ENCODE peak calls at places on chromosomes 6 and 20, in six cellular contexts. One of them, this sample, is unnamed.
A peak's percentile ranks its signal among the peaks of the same experiment; 100 is the strongest.

GRCh38 chr20:62900692-62901584 is 25.4 kb downstream of the DIDO1 start:
- DNase-seq in neural progenitor cell: peak; percentile 42
- DNase-seq in BJ: no peak
- DNase-seq in lower leg skin: no peak
- DNase-seq in HCT116: no peak
- DNase-seq in fibroblast of mammary gland: no peak
- DNase-seq in this sample: no peak

GRCh38 chr6:150877928-150878327 is 12.4 kb downstream of the MTHFD1L start:
- DNase-seq in neural progenitor cell: no peak
- DNase-seq in BJ: no peak
- DNase-seq in lower leg skin: peak; percentile 61
- DNase-seq in HCT116: no peak
- DNase-seq in fibroblast of mammary gland: no peak
- DNase-seq in this sample: no peak

GRCh38 chr6:33112148-33112547 is 36.4 kb downstream of the HLA-DPB1 start:
- DNase-seq in neural progenitor cell: no peak
- DNase-seq in BJ: peak; percentile 9
- DNase-seq in lower leg skin: no peak
- DNase-seq in HCT116: peak; percentile 43
- DNase-seq in fibroblast of mammary gland: peak; percentile 65
- DNase-seq in this sample: peak; percentile 16

GRCh38 chr6:70592391-70593117 is 25.8 kb downstream of the SDHAF4 start:
- DNase-seq in neural progenitor cell: peak; percentile 55
- DNase-seq in BJ: no peak
- DNase-seq in lower leg skin: no peak
- DNase-seq in HCT116: no peak
- DNase-seq in fibroblast of mammary gland: no peak
- DNase-seq in this sample: no peak

GRCh38 chr6:93105017-93105416 is 314.3 kb downstream of the EPHA7 start:
- DNase-seq in neural progenitor cell: no peak
- DNase-seq in BJ: no peak
- DNase-seq in lower leg skin: no peak
- DNase-seq in HCT116: no peak
- DNase-seq in fibroblast of mammary gland: no peak
- DNase-seq in this sample: peak; percentile 27

GRCh38 chr6:142631517-142632385 is 313.2 kb downstream of the HIVEP2 start:
- DNase-seq in neural progenitor cell: no peak
- DNase-seq in BJ: no peak
- DNase-seq in lower leg skin: no peak
- DNase-seq in HCT116: no peak
- DNase-seq in fibroblast of mammary gland: no peak
- DNase-seq in this sample: no peak

GRCh38 chr20:57591289-57592229 is 28.7 kb downstream of the ZBP1 start:
- DNase-seq in neural progenitor cell: no peak
- DNase-seq in BJ: no peak
- DNase-seq in lower leg skin: no peak
- DNase-seq in HCT116: no peak
- DNase-seq in fibroblast of mammary gland: no peak
- DNase-seq in this sample: no peak

GRCh38 chr20:62765021-62765420 is 31.3 kb upstream of the MRGBP start:
- DNase-seq in neural progenitor cell: no peak
- DNase-seq in BJ: no peak
- DNase-seq in lower leg skin: no peak
- DNase-seq in HCT116: no peak
- DNase-seq in fibroblast of mammary gland: no peak
- DNase-seq in this sample: no peak

GRCh38 chr20:51412991-51413471 is 129.5 kb downstream of the NFATC2 start:
- DNase-seq in neural progenitor cell: no peak
- DNase-seq in BJ: no peak
- DNase-seq in lower leg skin: no peak
- DNase-seq in HCT116: no peak
- DNase-seq in fibroblast of mammary gland: peak; percentile 25
- DNase-seq in this sample: no peak

GRCh38 chr6:31776563-31776960 is 566 bp downstream of the VWA7 start:
- DNase-seq in neural progenitor cell: no peak
- DNase-seq in BJ: no peak
- DNase-seq in lower leg skin: no peak
- DNase-seq in HCT116: no peak
- DNase-seq in fibroblast of mammary gland: no peak
- DNase-seq in this sample: no peak

GRCh38 chr20:4848041-4848440 is 126.3 kb downstream of the PRND start:
- DNase-seq in neural progenitor cell: no peak
- DNase-seq in BJ: no peak
- DNase-seq in lower leg skin: no peak
- DNase-seq in HCT116: no peak
- DNase-seq in fibroblast of mammary gland: no peak
- DNase-seq in this sample: no peak

GRCh38 chr6:43856005-43856765 is 86.2 kb downstream of the VEGFA start:
- DNase-seq in neural progenitor cell: peak; percentile 72
- DNase-seq in BJ: no peak
- DNase-seq in lower leg skin: no peak
- DNase-seq in HCT116: peak; percentile 21
- DNase-seq in fibroblast of mammary gland: no peak
- DNase-seq in this sample: no peak

GRCh38 chr20:45095753-45096371 is 5.1 kb downstream of the KCNS1 start:
- DNase-seq in neural progenitor cell: peak; percentile 80
- DNase-seq in BJ: no peak
- DNase-seq in lower leg skin: no peak
- DNase-seq in HCT116: peak; percentile 41
- DNase-seq in fibroblast of mammary gland: peak; percentile 69
- DNase-seq in this sample: no peak

GRCh38 chr6:41255638-41256246 is 27.6 kb downstream of the TREML4 start:
- DNase-seq in neural progenitor cell: no peak
- DNase-seq in BJ: no peak
- DNase-seq in lower leg skin: no peak
- DNase-seq in HCT116: no peak
- DNase-seq in fibroblast of mammary gland: no peak
- DNase-seq in this sample: no peak

GRCh38 chr6:70119218-70119835 is 183.6 kb downstream of the COL9A1 start:
- DNase-seq in neural progenitor cell: no peak
- DNase-seq in BJ: no peak
- DNase-seq in lower leg skin: no peak
- DNase-seq in HCT116: no peak
- DNase-seq in fibroblast of mammary gland: no peak
- DNase-seq in this sample: no peak

GRCh38 chr6:22298393-22299010 is 1.7 kb upstream of the PRL start:
- DNase-seq in neural progenitor cell: no peak
- DNase-seq in BJ: no peak
- DNase-seq in lower leg skin: no peak
- DNase-seq in HCT116: no peak
- DNase-seq in fibroblast of mammary gland: peak; percentile 7
- DNase-seq in this sample: no peak

GRCh38 chr6:43263314-43264178 is 20.3 kb downstream of the TTBK1 start:
- DNase-seq in neural progenitor cell: peak; percentile 86
- DNase-seq in BJ: no peak
- DNase-seq in lower leg skin: peak; percentile 92
- DNase-seq in HCT116: peak; percentile 51
- DNase-seq in fibroblast of mammary gland: peak; percentile 56
- DNase-seq in this sample: peak; percentile 9

GRCh38 chr6:107077710-107078109 is 37.6 kb downstream of the BEND3 start:
- DNase-seq in neural progenitor cell: no peak
- DNase-seq in BJ: no peak
- DNase-seq in lower leg skin: no peak
- DNase-seq in HCT116: no peak
- DNase-seq in fibroblast of mammary gland: no peak
- DNase-seq in this sample: no peak

GRCh38 chr6:148628251-148628650 is 118.6 kb upstream of the UST start:
- DNase-seq in neural progenitor cell: peak; percentile 12
- DNase-seq in BJ: no peak
- DNase-seq in lower leg skin: no peak
- DNase-seq in HCT116: no peak
- DNase-seq in fibroblast of mammary gland: peak; percentile 30
- DNase-seq in this sample: no peak

GRCh38 chr6:2959909-2960719 is 11.3 kb downstream of the SERPINB6 start:
- DNase-seq in neural progenitor cell: peak; percentile 32
- DNase-seq in BJ: peak; percentile 49
- DNase-seq in lower leg skin: peak; percentile 76
- DNase-seq in HCT116: no peak
- DNase-seq in fibroblast of mammary gland: peak; percentile 81
- DNase-seq in this sample: peak; percentile 42

GRCh38 chr6:83309344-83309743 is 116.2 kb downstream of the RWDD2A start:
- DNase-seq in neural progenitor cell: no peak
- DNase-seq in BJ: no peak
- DNase-seq in lower leg skin: no peak
- DNase-seq in HCT116: no peak
- DNase-seq in fibroblast of mammary gland: no peak
- DNase-seq in this sample: no peak

GRCh38 chr6:44052419-44053011 is 74.7 kb downstream of the MRPL14 start:
- DNase-seq in neural progenitor cell: peak; percentile 59
- DNase-seq in BJ: no peak
- DNase-seq in lower leg skin: no peak
- DNase-seq in HCT116: no peak
- DNase-seq in fibroblast of mammary gland: peak; percentile 93
- DNase-seq in this sample: no peak

GRCh38 chr20:49624317-49624716 is 56.4 kb upstream of the PTGIS start:
- DNase-seq in neural progenitor cell: no peak
- DNase-seq in BJ: no peak
- DNase-seq in lower leg skin: no peak
- DNase-seq in HCT116: no peak
- DNase-seq in fibroblast of mammary gland: no peak
- DNase-seq in this sample: no peak

GRCh38 chr6:36955671-36956070 is 1.1 kb downstream of the PI16 start:
- DNase-seq in neural progenitor cell: no peak
- DNase-seq in BJ: no peak
- DNase-seq in lower leg skin: no peak
- DNase-seq in HCT116: no peak
- DNase-seq in fibroblast of mammary gland: no peak
- DNase-seq in this sample: no peak

GRCh38 chr6:36957773-36958271 is 3.3 kb downstream of the PI16 start:
- DNase-seq in neural progenitor cell: no peak
- DNase-seq in BJ: no peak
- DNase-seq in lower leg skin: no peak
- DNase-seq in HCT116: no peak
- DNase-seq in fibroblast of mammary gland: no peak
- DNase-seq in this sample: no peak

GRCh38 chr6:36955136-36955535 is 598 bp downstream of the PI16 start:
- DNase-seq in neural progenitor cell: no peak
- DNase-seq in BJ: no peak
- DNase-seq in lower leg skin: peak; percentile 75
- DNase-seq in HCT116: no peak
- DNase-seq in fibroblast of mammary gland: no peak
- DNase-seq in this sample: no peak

GRCh38 chr6:36954262-36954931 is at the start of gene PI16:
- DNase-seq in neural progenitor cell: no peak
- DNase-seq in BJ: no peak
- DNase-seq in lower leg skin: peak; percentile 85
- DNase-seq in HCT116: no peak
- DNase-seq in fibroblast of mammary gland: no peak
- DNase-seq in this sample: no peak

GRCh38 chr6:36956111-36956820 is 1.7 kb downstream of the PI16 start:
- DNase-seq in neural progenitor cell: no peak
- DNase-seq in BJ: no peak
- DNase-seq in lower leg skin: peak; percentile 84
- DNase-seq in HCT116: no peak
- DNase-seq in fibroblast of mammary gland: peak; percentile 20
- DNase-seq in this sample: no peak
- H3K4me3 ChIP-seq in neural progenitor cell: no peak overlapping the region
- H3K4me3 ChIP-seq in BJ: no peak overlapping the region
- H3K4me3 ChIP-seq in lower leg skin: no peak overlapping the region
- H3K4me3 ChIP-seq in HCT116: no peak overlapping the region
- H3K4me3 ChIP-seq in fibroblast of mammary gland: no peak overlapping the region
- H3K4me3 ChIP-seq in this sample: no peak overlapping the region

DNA sequence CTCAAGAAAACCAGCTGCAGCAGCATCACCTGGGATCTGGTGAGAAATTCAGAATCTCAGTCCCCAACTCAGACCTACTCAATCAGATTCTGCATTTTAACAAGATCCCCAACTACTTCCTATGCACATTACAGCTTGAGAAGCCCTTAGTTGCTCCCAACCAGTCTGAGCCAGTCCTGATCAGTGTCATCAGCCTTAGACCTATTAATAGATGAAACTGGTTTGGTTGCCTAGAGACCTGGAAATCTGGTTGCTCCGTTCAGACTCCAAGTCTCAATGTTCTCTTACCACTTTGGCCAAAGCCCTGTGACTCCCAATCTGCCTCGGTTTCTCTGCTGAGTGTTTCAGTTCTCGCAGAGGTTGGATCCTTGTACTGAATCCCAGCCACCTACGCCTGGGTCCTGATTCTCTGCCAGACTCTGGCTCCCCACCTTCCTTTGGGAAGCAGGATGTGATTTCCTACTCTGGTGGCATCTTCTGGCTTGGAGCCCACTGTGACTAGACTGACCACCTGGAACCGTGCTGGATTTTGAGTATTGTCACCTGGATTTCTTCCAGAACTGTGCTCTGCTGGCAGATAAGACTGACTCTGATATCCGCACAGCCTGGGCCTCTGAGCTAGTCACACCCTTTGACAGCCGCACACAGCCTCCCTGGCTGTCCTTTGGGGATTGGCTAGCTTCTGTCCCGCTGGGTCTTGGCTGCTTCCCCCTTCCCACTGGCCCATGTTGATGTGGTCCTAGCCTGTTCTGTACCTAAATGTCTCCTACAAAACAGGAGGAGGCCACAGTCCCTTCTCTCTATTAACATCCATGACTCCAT is 20.3 kb upstream of the ATXN1 start:
- DNase-seq in neural progenitor cell: no peak
- DNase-seq in BJ: no peak
- DNase-seq in lower leg skin: no peak
- DNase-seq in HCT116: no peak
- DNase-seq in fibroblast of mammary gland: no peak
- DNase-seq in this sample: no peak
- H3K4me3 ChIP-seq in neural progenitor cell: no peak overlapping the region
- H3K4me3 ChIP-seq in BJ: no peak overlapping the region
- H3K4me3 ChIP-seq in lower leg skin: no peak overlapping the region
- H3K4me3 ChIP-seq in HCT116: no peak overlapping the region
- H3K4me3 ChIP-seq in fibroblast of mammary gland: no peak overlapping the region
- H3K4me3 ChIP-seq in this sample: no peak overlapping the region

GRCh38 chr6:143743256-143744166 is 65.7 kb downstream of the PHACTR2 start:
- DNase-seq in neural progenitor cell: peak; percentile 36
- DNase-seq in BJ: no peak
- DNase-seq in lower leg skin: no peak
- DNase-seq in HCT116: no peak
- DNase-seq in fibroblast of mammary gland: no peak
- DNase-seq in this sample: no peak
- H3K4me3 ChIP-seq in neural progenitor cell: no peak overlapping the region
- H3K4me3 ChIP-seq in BJ: no peak overlapping the region
- H3K4me3 ChIP-seq in lower leg skin: no peak overlapping the region
- H3K4me3 ChIP-seq in HCT116: no peak overlapping the region
- H3K4me3 ChIP-seq in fibroblast of mammary gland: no peak overlapping the region
- H3K4me3 ChIP-seq in this sample: no peak overlapping the region

DNA sequence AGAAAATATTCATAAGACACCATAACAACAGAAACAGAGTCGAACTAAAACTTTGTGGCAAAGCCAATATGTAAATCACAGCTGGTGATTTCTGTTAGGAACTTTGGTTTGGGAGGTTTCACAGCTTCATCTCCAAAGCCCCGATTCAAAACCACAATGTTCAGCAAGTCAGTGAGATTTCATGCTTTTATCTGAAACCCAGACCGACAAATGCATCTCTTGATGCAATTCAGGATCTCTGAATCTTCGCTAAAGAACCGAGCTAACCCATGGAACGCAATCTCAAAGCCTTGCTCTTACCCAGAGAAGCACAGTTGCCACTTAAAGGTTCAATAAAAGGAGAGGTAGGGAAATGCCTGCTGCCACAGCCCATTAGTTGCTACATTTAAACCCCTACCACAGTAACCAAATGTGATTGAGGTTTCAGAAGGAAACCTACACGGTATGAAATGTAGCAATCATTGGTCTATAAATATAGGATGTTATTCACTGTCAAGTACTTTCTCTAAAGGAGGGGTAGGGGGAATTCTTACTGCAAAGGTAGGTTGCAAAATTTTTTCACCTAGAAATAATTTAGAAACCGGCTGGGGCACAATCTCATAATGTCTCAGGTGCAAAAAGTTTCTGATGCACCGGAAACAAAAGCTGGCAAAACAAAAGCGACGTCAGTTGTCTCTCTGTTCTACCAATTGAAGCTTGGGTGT is 381.0 kb upstream of the ARID1B start:
- DNase-seq in neural progenitor cell: no peak
- DNase-seq in BJ: no peak
- DNase-seq in lower leg skin: no peak
- DNase-seq in HCT116: no peak
- DNase-seq in fibroblast of mammary gland: no peak
- DNase-seq in this sample: no peak
- H3K4me3 ChIP-seq in neural progenitor cell: peak overlapping the region; percentile 23
- H3K4me3 ChIP-seq in BJ: no peak overlapping the region
- H3K4me3 ChIP-seq in lower leg skin: no peak overlapping the region
- H3K4me3 ChIP-seq in HCT116: no peak overlapping the region
- H3K4me3 ChIP-seq in fibroblast of mammary gland: no peak overlapping the region
- H3K4me3 ChIP-seq in this sample: no peak overlapping the region

This sample was measured in skeletal muscle cell.